ENCODE peak calls at places on chromosomes 6 and 20, in five cellular contexts. Q is pancreas, G is uterus, N is foreskin fibroblast, Y is heart right ventricle. U is an unnamed sample.

GRCh38 chr20:3044336-3044965 is 1.0 kb downstream of the GNRH2 start:
- DNase-seq in Q (no peak), G (no peak), N (no peak), Y (no peak), U (no peak)

GRCh38 chr6:37525460-37526357 is 26.0 kb upstream of the CCDC167 start:
- DNase-seq in Q (no peak), G (no peak), N (peak; percentile 43), Y (no peak), U (peak; percentile 29)

GRCh38 chr6:170075659-170076223 is 215.1 kb downstream of the DLL1 start:
- DNase-seq in Q (no peak), G (peak; percentile 15), N (no peak), Y (no peak), U (no peak)

GRCh38 chr6:155495011-155495768 is 39.6 kb upstream of the NOX3 start:
- DNase-seq in Q (no peak), G (peak; percentile 57), N (peak; percentile 83), Y (peak; percentile 13), U (peak; percentile 70)

GRCh38 chr6:167956983-167957492 is 40.4 kb upstream of the KIF25 start:
- DNase-seq in Q (no peak), G (no peak), N (peak; percentile 51), Y (no peak), U (no peak)

GRCh38 chr6:112014483-112014882 is 39.4 kb upstream of the CCN6 start:
- DNase-seq in Q (no peak), G (no peak), N (peak; percentile 84), Y (no peak), U (peak; percentile 72)

GRCh38 chr6:138222901-138223546 is 4.7 kb upstream of the PBOV1 start:
- DNase-seq in Q (no peak), G (no peak), N (no peak), Y (no peak), U (no peak)

GRCh38 chr6:89952696-89953095 is 58.4 kb downstream of the GJA10 start:
- DNase-seq in Q (no peak), G (no peak), N (peak; percentile 89), Y (no peak), U (peak; percentile 90)

GRCh38 chr20:30919514-30920188 is 337.8 kb upstream of the DEFB115 start:
- DNase-seq in Q (no peak), G (no peak), N (no peak), Y (no peak), U (no peak)

GRCh38 chr6:26223677-26224546 is 136.7 kb downstream of the HFE start:
- DNase-seq in Q (no peak), G (peak; percentile 56), N (peak; percentile 90), Y (peak; percentile 72), U (peak; percentile 98)

GRCh38 chr20:17825949-17826843 is 126.4 kb downstream of the BANF2 start:
- DNase-seq in Q (no peak), G (no peak), N (peak; percentile 34), Y (no peak), U (peak; percentile 38)

GRCh38 chr20:62219992-62220665 is at the start of gene HRH3:
- DNase-seq in Q (no peak), G (peak; percentile 27), N (peak; percentile 46), Y (no peak), U (no peak)

GRCh38 chr6:158353851-158354508 is 41.7 kb downstream of the TULP4 start:
- DNase-seq in Q (no peak), G (no peak), N (peak; percentile 74), Y (no peak), U (peak; percentile 51)

GRCh38 chr6:37058084-37058586 is 52.7 kb downstream of the FGD2 start:
- DNase-seq in Q (no peak), G (no peak), N (peak; percentile 76), Y (no peak), U (no peak)

GRCh38 chr20:17436664-17437063 is 94.5 kb downstream of the BFSP1 start:
- DNase-seq in Q (no peak), G (no peak), N (no peak), Y (no peak), U (no peak)

GRCh38 chr6:47633141-47633540 is 65.2 kb upstream of the ADGRF4 start:
- DNase-seq in Q (no peak), G (no peak), N (peak; percentile 42), Y (no peak), U (no peak)

GRCh38 chr20:63567382-63568169 is 6.5 kb downstream of the HELZ2 start:
- DNase-seq in Q (no peak), G (no peak), N (no peak), Y (no peak), U (peak; percentile 27)

GRCh38 chr6:137494281-137494966 is at the start of gene OLIG3:
- DNase-seq in Q (no peak), G (no peak), N (no peak), Y (no peak), U (no peak)

GRCh38 chr6:98287876-98288275 is 546.5 kb upstream of the POU3F2 start:
- DNase-seq in Q (no peak), G (no peak), N (no peak), Y (no peak), U (no peak)

GRCh38 chr6:44446626-44447297 is 59.3 kb downstream of the CDC5L start:
- DNase-seq in Q (no peak), G (no peak), N (peak; percentile 85), Y (no peak), U (peak; percentile 80)

GRCh38 chr6:37507690-37508421 is 8.2 kb upstream of the CCDC167 start:
- DNase-seq in Q (no peak), G (no peak), N (no peak), Y (no peak), U (no peak)

GRCh38 chr6:17429381-17430061 is 36.1 kb downstream of the CAP2 start:
- DNase-seq in Q (peak; percentile 65), G (no peak), N (peak; percentile 64), Y (no peak), U (peak; percentile 54)

GRCh38 chr6:168709991-168710390 is 269.0 kb downstream of the SMOC2 start:
- DNase-seq in Q (no peak), G (no peak), N (no peak), Y (no peak), U (no peak)

GRCh38 chr20:63628246-63628975 is 1.5 kb upstream of the GMEB2 start:
- DNase-seq in Q (peak; percentile 65), G (peak; percentile 71), N (peak; percentile 88), Y (peak; percentile 75), U (peak; percentile 69)

DNA sequence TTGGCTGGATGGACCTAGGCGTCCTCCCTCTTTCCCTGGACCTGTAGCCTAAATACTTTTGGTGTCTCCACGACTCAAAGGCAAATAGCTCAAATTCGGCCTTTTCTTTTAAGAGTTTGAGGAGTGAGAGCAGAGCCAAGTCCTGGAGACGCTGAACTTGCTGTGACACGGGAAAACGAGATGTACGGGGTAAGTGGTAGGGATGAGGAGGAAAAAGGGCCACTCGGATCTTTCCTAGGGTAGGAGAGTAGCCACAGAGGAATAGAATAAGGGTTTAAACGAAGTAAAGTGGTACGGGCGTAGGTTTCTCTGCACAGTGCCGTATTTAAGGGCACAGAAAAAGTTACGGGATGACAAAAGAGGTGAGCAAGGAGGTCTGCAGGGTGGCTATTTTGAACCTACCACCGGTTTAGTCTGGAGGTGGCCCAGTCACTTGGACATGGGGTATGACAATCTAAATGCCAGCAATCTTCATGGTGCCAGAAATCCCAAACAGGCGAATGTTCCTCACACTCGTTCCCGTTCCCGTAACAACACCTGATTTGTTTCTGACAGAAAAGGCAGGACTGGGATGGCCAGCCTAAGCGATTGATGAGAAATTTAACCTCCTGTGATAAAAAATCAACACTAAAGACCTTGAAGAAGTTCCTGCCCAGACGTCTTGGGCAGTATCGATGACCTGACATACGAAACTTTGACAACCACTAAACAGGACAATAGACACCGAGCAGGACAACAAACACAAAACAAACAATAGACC is 149.3 kb downstream of the TRIM27 start:
- DNase-seq in Q (no peak), G (no peak), N (no peak), Y (no peak), U (no peak)
- H3K4me3 ChIP-seq in Q (no peak overlapping the region), G (no peak overlapping the region), N (no peak overlapping the region), Y (no peak overlapping the region), U (no peak overlapping the region)

DNA sequence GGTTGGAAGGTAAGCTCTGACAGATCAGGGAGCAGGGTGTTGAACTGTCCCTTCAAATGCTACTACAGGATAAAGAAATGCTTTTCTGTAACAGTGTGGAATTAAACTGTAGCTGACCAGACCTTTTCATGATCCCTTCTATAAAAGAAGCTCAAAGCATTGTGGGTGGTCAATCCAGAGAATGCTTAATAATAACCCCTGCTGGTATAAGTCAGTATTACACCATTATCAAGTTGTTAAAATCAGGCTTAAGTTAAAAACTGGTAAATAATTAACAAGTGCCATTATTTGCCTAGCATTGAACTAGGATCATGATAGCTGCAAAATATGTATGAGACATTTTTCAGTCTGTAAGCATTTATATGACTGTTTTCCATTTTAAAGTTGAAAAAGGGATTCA is 468.9 kb downstream of the PKHD1 start:
- DNase-seq in Q (no peak), G (no peak), N (no peak), Y (no peak), U (no peak)
- TF ChIP-seq CTCF in Q (peak; percentile 55), G (no peak), N (no peak), Y (no peak), U (no peak)

GRCh38 chr20:51020657-51021056 is 2.2 kb downstream of the KCNG1 start:
- DNase-seq in Q (no peak), G (no peak), N (no peak), Y (no peak), U (no peak)

GRCh38 chr20:51019598-51020592 is 3.0 kb downstream of the KCNG1 start:
- DNase-seq in Q (no peak), G (no peak), N (no peak), Y (no peak), U (no peak)

GRCh38 chr20:51022227-51022802 is 592 bp downstream of the KCNG1 start:
- DNase-seq in Q (no peak), G (no peak), N (no peak), Y (no peak), U (no peak)

GRCh38 chr20:51022803-51023616 is at the start of gene KCNG1:
- DNase-seq in Q (peak; percentile 70), G (peak; percentile 62), N (peak; percentile 93), Y (peak; percentile 45), U (peak; percentile 79)

GRCh38 chr20:51021067-51022025 is 1.6 kb downstream of the KCNG1 start:
- DNase-seq in Q (no peak), G (no peak), N (no peak), Y (no peak), U (peak; percentile 48)
- H3K4me3 ChIP-seq in Q (no peak overlapping the region), G (peak overlapping the region; percentile 37), N (no peak overlapping the region), Y (no peak overlapping the region), U (peak overlapping the region; percentile 78)

GRCh38 chr6:10794239-10794638 is 44.1 kb downstream of the MAK start:
- DNase-seq in Q (no peak), G (no peak), N (no peak), Y (no peak), U (no peak)
- TF ChIP-seq CTCF in Q (no peak), G (no peak), N (no peak), Y (no peak), U (no peak)

GRCh38 chr6:132937466-132937906 is 123.1 kb downstream of the RPS12 start:
- DNase-seq in Q (peak; percentile 62), G (no peak), N (peak; percentile 58), Y (peak; percentile 12), U (peak; percentile 53)
- H3K4me3 ChIP-seq in Q (no peak overlapping the region), G (no peak overlapping the region), N (no peak overlapping the region), Y (no peak overlapping the region), U (no peak overlapping the region)

GRCh38 chr6:34243901-34244884 is 4.6 kb downstream of the SMIM29 start:
- DNase-seq in Q (peak; percentile 41), G (peak; percentile 79), N (peak; percentile 98), Y (peak; percentile 53), U (peak; percentile 95)
- TF ChIP-seq CTCF in Q (no peak), G (peak; percentile 17), N (peak; percentile 33), Y (no peak), U (peak; percentile 55)

GRCh38 chr6:43229803-43230239 is 540 bp upstream of the DNPH1 start:
- DNase-seq in Q (no peak), G (no peak), N (no peak), Y (no peak), U (no peak)
- H3K4me3 ChIP-seq in Q (no peak overlapping the region), G (peak overlapping the region; percentile 47), N (peak overlapping the region; percentile 65), Y (no peak overlapping the region), U (no peak overlapping the region)